ENCODE peak calls at places on chromosomes 12 and 14, in six cellular contexts. A is gastrocnemius medialis, B is left ventricle myocardium inferior, I is heart left ventricle, J is aorta, D is upper lobe of right lung. F is an unnamed sample. For H3K9me3, the result is how much of the 10 kb centered on the place peaks cover.

GRCh38 chr14:55245657-55246268 is 25.5 kb upstream of the FBXO34 start:
- DNase-seq in A (no peak), B (no peak), I (no peak), J (no peak), D (no peak), F (no peak)

GRCh38 chr14:36996133-36996856 is 176.1 kb downstream of the SLC25A21 start:
- DNase-seq in A (no peak), B (no peak), I (no peak), J (peak), D (no peak), F (no peak)

GRCh38 chr12:40762072-40762471 is 69.8 kb downstream of the CNTN1 start:
- DNase-seq in A (no peak), B (no peak), I (no peak), J (no peak), D (no peak), F (no peak)

GRCh38 chr12:96034631-96035282 is 630 bp downstream of the LTA4H start:
- DNase-seq in A (no peak), B (no peak), I (no peak), J (peak), D (no peak), F (peak)

GRCh38 chr12:76144253-76144564 is 59.7 kb upstream of the NAP1L1 start:
- DNase-seq in A (no peak), B (no peak), I (no peak), J (no peak), D (no peak), F (peak)

GRCh38 chr14:52015411-52016030 is 26.2 kb downstream of the RTRAF start:
- DNase-seq in A (no peak), B (no peak), I (no peak), J (no peak), D (no peak), F (peak)

GRCh38 chr12:120830052-120830940 is 73.9 kb downstream of the SPPL3 start:
- DNase-seq in A (no peak), B (no peak), I (no peak), J (no peak), D (no peak), F (no peak)

GRCh38 chr14:102445641-102446040 is 63.9 kb downstream of the ANKRD9 start:
- DNase-seq in A (no peak), B (no peak), I (no peak), J (no peak), D (no peak), F (no peak)

GRCh38 chr12:61706783-61707182 is 553.4 kb upstream of the USP15 start:
- DNase-seq in A (no peak), B (no peak), I (no peak), J (no peak), D (no peak), F (no peak)

GRCh38 chr14:75542585-75543091 is 20.4 kb downstream of the BATF start:
- DNase-seq in A (peak), B (peak), I (peak), J (peak), D (peak), F (no peak)

GRCh38 chr14:34356267-34356660 is 105.8 kb downstream of the SPTSSA start:
- DNase-seq in A (no peak), B (no peak), I (no peak), J (no peak), D (no peak), F (peak)

GRCh38 chr14:99803106-99803437 is 9.9 kb downstream of the EML1 start:
- DNase-seq in A (no peak), B (no peak), I (no peak), J (no peak), D (no peak), F (no peak)

GRCh38 chr14:29548948-29549370 is 378.7 kb downstream of the PRKD1 start:
- DNase-seq in A (no peak), B (no peak), I (no peak), J (no peak), D (no peak), F (peak)

GRCh38 chr12:24600996-24601395 is 347.9 kb downstream of the BCAT1 start:
- DNase-seq in A (no peak), B (no peak), I (no peak), J (no peak), D (no peak), F (no peak)

GRCh38 chr12:15855646-15856045 is 26.5 kb upstream of the STRAP start:
- DNase-seq in A (no peak), B (no peak), I (no peak), J (no peak), D (no peak), F (no peak)

GRCh38 chr14:104283197-104284106 is 145.1 kb downstream of the KIF26A start:
- DNase-seq in A (no peak), B (peak), I (no peak), J (no peak), D (peak), F (no peak)

GRCh38 chr12:54595471-54595870 is 7.0 kb upstream of the PPP1R1A start:
- DNase-seq in A (no peak), B (no peak), I (no peak), J (no peak), D (no peak), F (no peak)

GRCh38 chr12:105278043-105278697 is 42.2 kb upstream of the APPL2 start:
- DNase-seq in A (no peak), B (no peak), I (no peak), J (no peak), D (no peak), F (no peak)

GRCh38 chr12:7937867-7938506 is 2.0 kb upstream of the SLC2A3 start:
- DNase-seq in A (no peak), B (no peak), I (no peak), J (no peak), D (no peak), F (peak)

GRCh38 chr12:22287056-22287455 is 47.5 kb downstream of the ST8SIA1 start:
- DNase-seq in A (no peak), B (no peak), I (no peak), J (no peak), D (no peak), F (no peak)

GRCh38 chr12:96776908-96777307 is 130.1 kb upstream of the NEDD1 start:
- DNase-seq in A (no peak), B (no peak), I (no peak), J (no peak), D (no peak), F (no peak)

GRCh38 chr14:91977909-91978308 is 30.4 kb upstream of the FBLN5 start:
- DNase-seq in A (no peak), B (no peak), I (no peak), J (no peak), D (no peak), F (no peak)

GRCh38 chr12:15774819-15775218 is 14.4 kb downstream of the EPS8 start:
- DNase-seq in A (no peak), B (no peak), I (no peak), J (no peak), D (no peak), F (peak)

GRCh38 chr12:53751336-53752191 is at the start of gene CISTR:
- DNase-seq in A (no peak), B (no peak), I (peak), J (no peak), D (peak), F (peak)

GRCh38 chr14:68685419-68686211 is 107.3 kb downstream of the ZFP36L1 start:
- DNase-seq in A (no peak), B (no peak), I (peak), J (no peak), D (peak), F (no peak)

GRCh38 chr12:119838781-119839180 is 38.3 kb downstream of the CIT start:
- DNase-seq in A (no peak), B (no peak), I (no peak), J (no peak), D (no peak), F (no peak)

GRCh38 chr14:23181453-23181852 is 2.0 kb downstream of the SLC7A8 start:
- DNase-seq in A (no peak), B (no peak), I (no peak), J (no peak), D (no peak), F (no peak)

GRCh38 chr14:23183479-23183878 is at the start of gene SLC7A8:
- DNase-seq in A (peak), B (peak), I (peak), J (peak), D (peak), F (peak)

GRCh38 chr14:23181946-23182345 is 1.5 kb downstream of the SLC7A8 start:
- DNase-seq in A (no peak), B (no peak), I (no peak), J (no peak), D (no peak), F (no peak)

GRCh38 chr14:23183076-23183475 is 384 bp downstream of the SLC7A8 start:
- DNase-seq in A (no peak), B (no peak), I (no peak), J (no peak), D (no peak), F (no peak)

GRCh38 chr14:23182372-23183014 is 967 bp downstream of the SLC7A8 start:
- DNase-seq in A (peak), B (no peak), I (no peak), J (peak), D (peak), F (no peak)
- H3K4me3 ChIP-seq in A (peak), B (peak), I (peak), J (peak), D (peak), F (no peak)

GRCh38 chr14:61561144-61561543 is 134.2 kb upstream of the HIF1A start:
- DNase-seq in A (no peak), B (no peak), I (no peak), J (no peak), D (no peak), F (peak)
- H3K27ac ChIP-seq in A (peak), B (peak), I (peak), J (no peak), D (peak), F (peak)

DNA sequence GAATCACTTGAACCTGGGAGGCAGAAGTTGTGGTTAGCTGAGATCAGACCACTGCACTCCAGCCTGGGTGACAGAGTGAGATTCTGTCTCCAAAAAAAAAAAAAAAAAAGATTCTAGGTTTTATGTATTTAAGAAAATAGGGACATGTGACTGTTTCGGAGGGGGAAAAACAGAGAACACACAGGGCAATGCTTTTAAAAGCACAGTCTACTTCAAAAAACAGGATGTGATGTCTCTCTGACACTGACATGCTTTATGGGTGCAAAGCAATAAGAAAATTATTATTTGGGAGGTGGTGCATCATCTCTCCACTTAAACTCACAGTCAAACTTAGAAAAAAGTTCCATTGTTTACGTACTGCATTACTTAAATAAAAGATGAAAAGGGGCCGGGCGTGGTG is 28.6 kb downstream of the CLIP1 start:
- DNase-seq in A (no peak), B (no peak), I (no peak), J (no peak), D (no peak), F (no peak)
- H3K9me3 ChIP-seq in A (under half), B (under half), I (under half), J (under half), D (under half), F (under half)

DNA sequence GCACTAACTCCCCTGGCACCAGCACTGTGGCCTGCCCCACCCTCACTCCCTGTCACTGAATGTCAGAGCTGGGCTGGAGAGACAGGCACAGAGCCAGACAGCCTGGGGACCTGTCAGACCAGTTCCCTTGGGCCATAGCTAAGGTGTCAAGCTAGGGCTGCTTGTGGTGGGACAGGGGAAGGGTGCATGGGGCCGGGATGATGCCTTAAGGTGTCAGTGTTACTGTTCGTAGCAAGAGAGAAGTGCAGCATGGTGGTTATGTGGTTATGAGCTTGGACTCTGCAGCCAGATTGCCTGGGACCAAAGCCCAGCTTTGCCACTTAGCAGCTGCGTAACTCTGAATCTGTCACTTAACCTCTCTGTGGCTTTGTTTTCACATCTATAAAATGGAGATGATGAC is 3.8 kb downstream of the RAPGEF3 start:
- DNase-seq in A (no peak), B (no peak), I (peak), J (no peak), D (peak), F (no peak)
- H3K4me3 ChIP-seq in A (peak), B (peak), I (no peak), J (no peak), D (peak), F (no peak)

GRCh38 chr12:62749586-62749985 is 185.4 kb downstream of the PPM1H start:
- DNase-seq in A (no peak), B (no peak), I (no peak), J (no peak), D (no peak), F (no peak)

GRCh38 chr12:62757048-62757447 is 177.9 kb downstream of the PPM1H start:
- DNase-seq in A (no peak), B (no peak), I (no peak), J (no peak), D (no peak), F (no peak)

GRCh38 chr12:62750941-62751843 is 183.8 kb downstream of the PPM1H start:
- DNase-seq in A (no peak), B (no peak), I (no peak), J (no peak), D (no peak), F (no peak)

GRCh38 chr12:62754706-62755105 is 180.2 kb downstream of the PPM1H start:
- DNase-seq in A (no peak), B (no peak), I (no peak), J (no peak), D (no peak), F (no peak)

GRCh38 chr12:62751844-62752155 is 183.2 kb downstream of the PPM1H start:
- DNase-seq in A (no peak), B (no peak), I (no peak), J (no peak), D (no peak), F (no peak)
- H3K27ac ChIP-seq in A (no peak), B (no peak), I (no peak), J (no peak), D (no peak), F (no peak)

GRCh38 chr12:133217219-133217618 is 18.5 kb downstream of the ANHX start:
- DNase-seq in A (no peak), B (no peak), I (no peak), J (no peak), D (no peak), F (no peak)
- H3K9me3 ChIP-seq in A (under half), B (half or more), I (half or more), J (under half), D (under half), F (under half)

GRCh38 chr14:67623114-67623513 is 3.4 kb downstream of the ARG2 start:
- DNase-seq in A (no peak), B (no peak), I (no peak), J (no peak), D (no peak), F (no peak)
- H3K4me3 ChIP-seq in A (no peak), B (no peak), I (no peak), J (no peak), D (no peak), F (no peak)

F was measured in SJCRH30.